ENCODE peak calls at places on chromosomes 5 and 9, in four cellular contexts. P is HepG2; B is naive thymus-derived CD4-positive, alpha-beta T cell; I is right cardiac atrium. G is an unnamed sample. For H3K4me1 and H3K9me3, the result is how much of the 10 kb centered on the place peaks cover.

GRCh38 chr5:14168139-14168792 is 25.1 kb downstream of the TRIO start:
- ATAC-seq in P (peak), B (peak), I (peak), G (no peak)

GRCh38 chr9:7006417-7006816 is 248.6 kb downstream of the KDM4C start:
- ATAC-seq in P (no peak), B (no peak), I (no peak), G (no peak)

GRCh38 chr5:127867006-127867788 is 164.0 kb downstream of the CCDC192 start:
- ATAC-seq in P (no peak), B (no peak), I (no peak), G (no peak)

GRCh38 chr9:110936719-110937452 is 101.4 kb downstream of the LPAR1 start:
- ATAC-seq in P (no peak), B (no peak), I (peak), G (peak)

GRCh38 chr5:108900668-108901067 is 153.0 kb downstream of the FER start:
- ATAC-seq in P (no peak), B (no peak), I (no peak), G (no peak)

GRCh38 chr9:88302579-88303324 is 85.5 kb upstream of the SPIN1 start:
- ATAC-seq in P (no peak), B (no peak), I (no peak), G (no peak)

GRCh38 chr9:119811030-119811429 is 441.8 kb upstream of the BRINP1 start:
- ATAC-seq in P (no peak), B (no peak), I (peak), G (peak)

GRCh38 chr5:33067291-33067690 is 356.2 kb downstream of the NPR3 start:
- ATAC-seq in P (no peak), B (no peak), I (no peak), G (no peak)

GRCh38 chr5:67427745-67428298 is 231.2 kb upstream of the CD180 start:
- ATAC-seq in P (no peak), B (no peak), I (no peak), G (no peak)

GRCh38 chr5:30040483-30041116 is 1152.9 kb upstream of the CDH6 start:
- ATAC-seq in P (peak), B (no peak), I (no peak), G (no peak)

GRCh38 chr5:127369772-127370171 is 79.2 kb downstream of the MEGF10 start:
- ATAC-seq in P (no peak), B (no peak), I (no peak), G (no peak)

GRCh38 chr5:133906303-133906702 is 62.1 kb downstream of the C5orf15 start:
- ATAC-seq in P (no peak), B (no peak), I (no peak), G (no peak)

GRCh38 chr5:80152778-80153177 is 103.1 kb downstream of the SERINC5 start:
- ATAC-seq in P (no peak), B (peak), I (no peak), G (no peak)

GRCh38 chr5:172418847-172419810 is 35.2 kb downstream of the SH3PXD2B start:
- ATAC-seq in P (no peak), B (no peak), I (no peak), G (no peak)

GRCh38 chr5:26192496-26192895 is 845.9 kb downstream of the CDH9 start:
- ATAC-seq in P (no peak), B (no peak), I (no peak), G (no peak)

GRCh38 chr5:59069438-59070079 is 486.7 kb downstream of the RAB3C start:
- ATAC-seq in P (peak), B (no peak), I (peak), G (peak)

GRCh38 chr9:72564517-72565281 is 43.3 kb downstream of the TMC1 start:
- ATAC-seq in P (no peak), B (no peak), I (no peak), G (no peak)

GRCh38 chr5:4361626-4362281 is 766.1 kb downstream of the IRX1 start:
- ATAC-seq in P (no peak), B (no peak), I (no peak), G (no peak)

GRCh38 chr9:109799792-109800191 is 19.8 kb downstream of the PALM2AKAP2 start:
- ATAC-seq in P (no peak), B (no peak), I (peak), G (no peak)

GRCh38 chr9:99593621-99594020 is 228.1 kb upstream of the NR4A3 start:
- ATAC-seq in P (no peak), B (no peak), I (no peak), G (no peak)

GRCh38 chr5:122053181-122054109 is 24.6 kb downstream of the LOX start:
- ATAC-seq in P (no peak), B (no peak), I (peak), G (peak)

GRCh38 chr5:78245126-78245525 is 49.4 kb downstream of the AP3B1 start:
- ATAC-seq in P (no peak), B (no peak), I (no peak), G (no peak)
- H3K27ac ChIP-seq in P (no peak), B (no peak), I (no peak), G (no peak)

DNA sequence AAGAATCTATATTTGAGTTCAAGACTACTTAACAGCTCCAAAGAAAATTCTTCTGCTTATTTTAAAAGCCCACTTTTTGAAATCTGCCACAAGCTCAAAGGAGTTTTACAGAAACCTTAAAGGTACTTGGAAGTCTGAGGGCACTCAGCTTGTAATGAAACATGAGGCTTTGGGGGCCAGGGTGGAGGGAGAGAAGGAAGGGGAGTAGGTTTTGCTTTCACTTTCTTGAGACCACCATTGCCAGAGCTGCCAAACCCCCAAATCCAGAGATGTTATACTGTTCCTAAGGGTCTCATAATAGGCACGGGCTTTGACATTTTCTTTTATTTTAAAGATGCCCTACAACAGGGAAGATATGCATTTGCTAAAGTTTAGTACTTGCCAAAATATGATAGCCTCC is 42.6 kb upstream of the TNFAIP8 start:
- ATAC-seq in P (no peak), B (no peak), I (no peak), G (no peak)
- H3K4me1 ChIP-seq in P (under half), B (half or more), I (under half), G (under half)

DNA sequence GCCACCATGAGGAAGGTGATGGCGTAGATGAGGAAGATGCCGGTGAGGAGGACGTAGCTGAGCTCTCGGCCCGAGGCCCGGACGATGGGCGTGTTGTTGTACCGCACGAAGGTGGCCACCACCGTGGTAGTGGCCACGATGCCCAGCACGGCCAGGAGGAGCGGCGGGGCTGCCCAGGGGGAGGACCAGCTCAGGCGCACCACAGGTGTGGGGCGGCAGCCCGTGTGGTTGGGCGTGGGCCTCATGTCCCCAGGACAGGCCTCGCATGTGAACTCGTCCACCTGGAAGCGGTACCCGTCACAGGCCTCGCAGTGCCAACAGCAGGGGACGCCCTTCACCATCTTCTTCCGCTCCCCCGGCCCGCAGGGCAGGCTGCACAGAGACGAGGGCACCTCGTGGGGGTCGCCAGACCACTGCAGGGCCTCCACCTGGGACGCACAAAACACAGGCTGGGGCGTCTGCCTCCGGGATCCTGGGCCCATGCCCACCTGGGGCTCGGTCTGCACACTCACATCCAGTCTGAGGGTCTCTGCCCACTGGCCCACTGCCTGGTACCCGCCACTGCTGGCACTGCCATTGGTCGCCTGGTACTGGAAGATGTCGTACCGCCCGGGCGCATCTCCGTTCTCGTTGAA is 8.7 kb downstream of the GRM6 start:
- ATAC-seq in P (no peak), B (no peak), I (no peak), G (no peak)
- H3K9me3 ChIP-seq in P (half or more), B (under half), I (under half), G (under half)

DNA sequence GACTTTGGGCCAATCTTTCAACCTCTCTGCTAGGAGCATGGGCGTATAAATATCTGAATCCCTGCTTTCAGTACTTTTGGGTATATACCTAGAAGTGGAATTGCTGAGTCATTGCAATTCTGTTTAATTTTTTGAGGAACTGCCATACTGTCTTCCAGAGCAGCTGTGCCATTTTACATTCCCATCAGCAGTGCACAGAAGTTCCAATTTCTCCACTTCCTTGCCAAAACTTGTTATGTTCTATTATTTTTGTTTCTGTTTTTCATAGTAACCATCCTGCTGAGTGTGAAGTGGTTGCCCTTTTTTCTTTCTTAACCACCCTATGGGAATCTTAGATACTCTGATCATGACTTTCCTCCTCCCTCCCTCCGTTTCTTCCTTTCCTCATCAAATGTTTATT is 11.1 kb upstream of the CCIN start:
- ATAC-seq in P (no peak), B (no peak), I (peak), G (peak)
- H3K27ac ChIP-seq in P (no peak), B (no peak), I (peak), G (peak)

DNA sequence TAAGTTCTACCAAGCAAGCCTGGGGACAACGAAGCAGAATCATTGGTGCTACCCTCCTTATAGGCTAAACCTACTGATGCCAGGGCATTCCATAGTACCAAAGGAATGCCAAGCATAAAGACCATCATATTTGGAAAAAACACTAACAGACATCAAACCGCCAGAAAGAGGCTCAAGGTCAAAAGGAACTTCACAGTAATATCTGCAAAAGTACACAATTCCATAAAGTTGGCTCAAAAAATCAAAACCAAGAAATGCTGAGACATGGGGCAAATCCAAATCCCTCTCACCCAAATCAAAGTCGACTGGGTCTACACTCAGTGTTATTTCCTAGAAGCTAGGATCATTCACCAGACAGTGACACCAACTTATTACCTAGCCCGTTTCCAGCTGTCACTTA is 3.4 kb downstream of the VCP start:
- ATAC-seq in P (no peak), B (no peak), I (no peak), G (no peak)
- H3K4me1 ChIP-seq in P (under half), B (under half), I (under half), G (half or more)

G was measured in gastroesophageal sphincter.